ENCODE peak calls at places on chromosomes 3 and 15, in nine cellular contexts. J is NAMALWA; R is choroid plexus epithelial cell; T is GM12864; P is neural crest cell; A is AG08395; D is activated CD4-positive, alpha-beta T cell treated with anti-CD3 and anti-CD28 coated beads, Interleukin-2, amount 10 ng/mL, durations not matched to agents 24 days and 14 days; K is NCI-H2081; Q is T1000. U is an unnamed sample.
A peak's percentile ranks its signal among the peaks of the same experiment; 100 is the strongest.

GRCh38 chr15:101016581-101016980 is 97.4 kb downstream of the LRRK1 start:
- DNase-seq in Q (no peak), A (no peak), K (no peak), J (no peak), R (no peak), P (no peak), T (no peak), D (no peak), U (no peak)

GRCh38 chr3:61730058-61730457 is 168.7 kb downstream of the PTPRG start:
- DNase-seq in T (no peak), P (no peak), A (peak; percentile 14), R (peak; percentile 21), Q (no peak), J (no peak), K (no peak), D (no peak), U (no peak)

GRCh38 chr3:56928379-56929068 is 126.8 kb upstream of the ARHGEF3 start:
- DNase-seq in R (peak; percentile 42), Q (no peak), A (peak; percentile 25), P (no peak), J (no peak), T (no peak), K (no peak), D (peak; percentile 78), U (no peak)

GRCh38 chr15:100202309-100202943 is 139.3 kb downstream of the ADAMTS17 start:
- DNase-seq in Q (no peak), K (no peak), A (no peak), R (no peak), T (no peak), D (no peak), J (no peak), P (no peak), U (peak; percentile 9)

GRCh38 chr3:141240290-141241247 is 8.9 kb downstream of the PXYLP1 start:
- DNase-seq in J (no peak), Q (no peak), D (no peak), A (peak; percentile 34), R (peak; percentile 57), P (no peak), T (no peak), K (no peak), U (no peak)

GRCh38 chr15:48963524-48964113 is at the start of gene SHC4:
- DNase-seq in Q (peak; percentile 74), R (peak; percentile 90), A (peak; percentile 77), J (peak; percentile 8), T (no peak), D (peak; percentile 72), P (peak; percentile 54), K (peak; percentile 54), U (peak; percentile 14)

GRCh38 chr3:43971486-43971885 is 270.2 kb upstream of the TOPAZ1 start:
- DNase-seq in J (no peak), R (no peak), D (no peak), T (no peak), K (no peak), A (no peak), P (no peak), Q (no peak), U (no peak)

GRCh38 chr3:185760550-185760949 is 64.3 kb downstream of the IGF2BP2 start:
- DNase-seq in D (no peak), K (no peak), A (peak; percentile 40), P (no peak), J (no peak), T (no peak), R (no peak), Q (no peak), U (no peak)

GRCh38 chr3:30518201-30518864 is 88.1 kb upstream of the TGFBR2 start:
- DNase-seq in D (no peak), R (peak; percentile 78), K (peak; percentile 3), A (peak; percentile 13), P (no peak), J (no peak), Q (no peak), T (no peak), U (no peak)

GRCh38 chr3:113185436-113185835 is 25.9 kb upstream of the BOC start:
- DNase-seq in Q (no peak), R (peak; percentile 18), A (no peak), T (no peak), D (no peak), P (no peak), J (no peak), K (no peak), U (no peak)

GRCh38 chr3:101946906-101947305 is 97.6 kb downstream of the NFKBIZ start:
- DNase-seq in R (no peak), D (no peak), A (no peak), P (no peak), K (no peak), T (no peak), J (no peak), Q (no peak), U (no peak)

GRCh38 chr3:184578822-184579221 is 17.2 kb downstream of the EPHB3 start:
- DNase-seq in Q (no peak), D (no peak), A (no peak), T (no peak), J (no peak), R (no peak), P (no peak), K (no peak), U (no peak)

GRCh38 chr3:194298331-194299227 is 52.5 kb downstream of the CPN2 start:
- DNase-seq in P (no peak), A (no peak), J (no peak), R (no peak), T (no peak), K (peak; percentile 33), D (no peak), Q (no peak), U (no peak)

GRCh38 chr15:71674354-71674753 is 136.0 kb upstream of the NR2E3 start:
- DNase-seq in K (no peak), P (no peak), J (no peak), D (no peak), R (no peak), A (no peak), Q (no peak), T (no peak), U (no peak)

GRCh38 chr15:71278989-71279756 is 163.9 kb downstream of the THSD4 start:
- DNase-seq in A (peak; percentile 73), T (no peak), K (peak; percentile 82), Q (peak; percentile 78), J (no peak), P (no peak), R (peak; percentile 99), D (no peak), U (no peak)

GRCh38 chr3:196177567-196177966 is 33.6 kb downstream of the ZDHHC19 start:
- DNase-seq in A (no peak), K (no peak), P (no peak), Q (no peak), D (no peak), T (no peak), J (no peak), R (no peak), U (no peak)

GRCh38 chr3:116083686-116084085 is 361.6 kb downstream of the LSAMP start:
- DNase-seq in R (no peak), T (no peak), Q (no peak), D (no peak), K (no peak), P (no peak), J (no peak), A (no peak), U (no peak)

GRCh38 chr3:57815034-57815433 is 58.9 kb downstream of the SLMAP start:
- DNase-seq in P (no peak), K (no peak), J (no peak), R (no peak), D (peak; percentile 76), T (no peak), Q (no peak), A (no peak), U (peak; percentile 21)

GRCh38 chr3:172844428-172844827 is 93.9 kb downstream of the ECT2 start:
- DNase-seq in J (no peak), A (no peak), D (no peak), P (no peak), Q (no peak), T (no peak), K (no peak), R (no peak), U (no peak)

GRCh38 chr3:14847613-14848541 is 29.1 kb downstream of the FGD5 start:
- DNase-seq in A (no peak), R (no peak), T (no peak), J (no peak), K (no peak), P (no peak), D (peak; percentile 74), Q (no peak), U (peak; percentile 11)

GRCh38 chr3:153927107-153927506 is 194.1 kb upstream of the ARHGEF26 start:
- DNase-seq in D (no peak), Q (no peak), T (no peak), P (no peak), A (peak; percentile 58), R (peak; percentile 63), J (peak; percentile 58), K (no peak), U (no peak)

GRCh38 chr3:193791041-193792032 is 198.3 kb downstream of the OPA1 start:
- DNase-seq in K (no peak), A (no peak), Q (no peak), J (no peak), R (no peak), P (no peak), T (no peak), D (no peak), U (no peak)

GRCh38 chr3:160038862-160039562 is 50.4 kb downstream of the IL12A start:
- DNase-seq in D (peak; percentile 59), T (no peak), A (peak; percentile 21), Q (no peak), P (peak; percentile 30), J (no peak), K (no peak), R (no peak), U (peak; percentile 35)

GRCh38 chr3:184361532-184361931 is at the start of the genes CLCN2 and POLR2H:
- DNase-seq in J (peak; percentile 61), A (peak; percentile 64), Q (no peak), P (peak; percentile 69), D (peak; percentile 88), R (peak; percentile 37), K (peak; percentile 69), T (no peak), U (peak; percentile 69)

GRCh38 chr15:76330281-76330680 is 6.3 kb upstream of the ISL2 start:
- DNase-seq in Q (no peak), P (peak; percentile 30), J (peak; percentile 35), D (no peak), R (peak; percentile 75), A (peak; percentile 80), T (no peak), K (peak; percentile 29), U (no peak)

GRCh38 chr3:40848411-40848810 is 323.7 kb downstream of the ZNF621 start:
- DNase-seq in A (no peak), J (no peak), P (no peak), Q (no peak), D (no peak), R (no peak), K (no peak), T (no peak), U (no peak)

GRCh38 chr3:195032106-195032759 is 238.7 kb downstream of the XXYLT1 start:
- DNase-seq in Q (no peak), A (no peak), T (no peak), R (no peak), K (no peak), J (no peak), P (no peak), D (no peak), U (no peak)

GRCh38 chr3:100072328-100073048 is 41.8 kb downstream of the FILIP1L start:
- DNase-seq in K (no peak), P (no peak), T (no peak), D (peak; percentile 76), Q (no peak), J (no peak), R (no peak), A (no peak), U (no peak)

GRCh38 chr3:190180268-190180667 is 59.6 kb upstream of the P3H2 start:
- DNase-seq in J (no peak), R (no peak), K (no peak), Q (no peak), T (no peak), P (no peak), A (no peak), D (no peak), U (no peak)

GRCh38 chr3:58665410-58665809 is 1.2 kb downstream of the FAM3D start:
- DNase-seq in Q (no peak), A (no peak), T (no peak), D (no peak), P (no peak), K (no peak), R (no peak), J (no peak), U (no peak)

GRCh38 chr3:116020495-116020894 is 397.2 kb downstream of the GAP43 start:
- DNase-seq in P (no peak), R (no peak), A (peak; percentile 21), T (peak; percentile 16), D (no peak), J (peak; percentile 21), Q (no peak), K (no peak), U (no peak)

U was measured in activated naive CD8-positive, alpha-beta T cell treated with anti-CD3 and anti-CD28 coated beads for 36 hours.